ENCODE peak calls at places on chromosome 3, in five cellular contexts. C is HEK293T, L is activated T-cell treated with anti-CD3 and anti-CD28 coated beads for 24 hours, B is esophagus squamous epithelium, R is brain pericyte. G is an unnamed sample.

GRCh38 chr3:122493296-122493695 is 21.4 kb downstream of the KPNA1 start:
- DNase-seq in C (no peak), L (no peak), B (no peak), R (no peak), G (no peak)

GRCh38 chr3:65905648-65906211 is 133.0 kb downstream of the MAGI1 start:
- DNase-seq in C (no peak), L (no peak), B (no peak), R (no peak), G (no peak)

GRCh38 chr3:87997298-87997697 is 61.5 kb downstream of the CGGBP1 start:
- DNase-seq in C (no peak), L (peak), B (no peak), R (peak), G (no peak)

GRCh38 chr3:171168086-171168485 is 141.6 kb upstream of the SLC2A2 start:
- DNase-seq in C (peak), L (no peak), B (no peak), R (no peak), G (no peak)

GRCh38 chr3:196660381-196661166 is 21.1 kb downstream of the NRROS start:
- DNase-seq in C (no peak), L (no peak), B (no peak), R (no peak), G (no peak)

GRCh38 chr3:71589132-71589531 is 5.6 kb upstream of the FOXP1 start:
- DNase-seq in C (no peak), L (no peak), B (no peak), R (no peak), G (no peak)

GRCh38 chr3:141384157-141384556 is 15.9 kb downstream of the ZBTB38 start:
- DNase-seq in C (no peak), L (no peak), B (no peak), R (no peak), G (no peak)

GRCh38 chr3:38374221-38374620 is 27.6 kb downstream of the XYLB start:
- DNase-seq in C (no peak), L (peak), B (no peak), R (no peak), G (no peak)

GRCh38 chr3:123543950-123544349 is 40.9 kb downstream of the HACD2 start:
- DNase-seq in C (no peak), L (no peak), B (no peak), R (no peak), G (no peak)

GRCh38 chr3:23888617-23889228 is 28.1 kb downstream of the NKIRAS1 start:
- DNase-seq in C (no peak), L (no peak), B (no peak), R (no peak), G (no peak)

GRCh38 chr3:45453083-45453482 is 64.7 kb downstream of the LARS2 start:
- DNase-seq in C (no peak), L (no peak), B (no peak), R (no peak), G (no peak)

GRCh38 chr3:109278546-109278945 is 37.8 kb downstream of the DPPA2 start:
- DNase-seq in C (no peak), L (no peak), B (no peak), R (no peak), G (no peak)

GRCh38 chr3:25427155-25428002 is 684 bp upstream of the RARB start:
- DNase-seq in C (no peak), L (no peak), B (no peak), R (no peak), G (no peak)

GRCh38 chr3:178275793-178276192 is 260.4 kb upstream of the KCNMB2 start:
- DNase-seq in C (no peak), L (no peak), B (no peak), R (no peak), G (no peak)

GRCh38 chr3:69248394-69248793 is 126.0 kb upstream of the LMOD3 start:
- DNase-seq in C (no peak), L (no peak), B (no peak), R (no peak), G (no peak)

GRCh38 chr3:44104668-44105321 is 136.9 kb upstream of the TOPAZ1 start:
- DNase-seq in C (no peak), L (peak), B (no peak), R (no peak), G (no peak)

GRCh38 chr3:126985143-126985985 is 2.4 kb downstream of the PLXNA1 start:
- DNase-seq in C (no peak), L (no peak), B (no peak), R (no peak), G (no peak)

GRCh38 chr3:192482809-192483208 is 244.5 kb downstream of the FGF12 start:
- DNase-seq in C (no peak), L (no peak), B (no peak), R (no peak), G (no peak)

GRCh38 chr3:171351676-171352075 is 108.5 kb downstream of the TNIK start:
- DNase-seq in C (no peak), L (no peak), B (no peak), R (peak), G (no peak)

GRCh38 chr3:191301017-191301416 is 28.2 kb upstream of the CCDC50 start:
- DNase-seq in C (no peak), L (no peak), B (no peak), R (no peak), G (no peak)

GRCh38 chr3:136898549-136898948 is 36.5 kb downstream of the NCK1 start:
- DNase-seq in C (no peak), L (no peak), B (no peak), R (no peak), G (no peak)

GRCh38 chr3:144045766-144046165 is 74.1 kb downstream of the DIPK2A start:
- DNase-seq in C (no peak), L (no peak), B (no peak), R (no peak), G (no peak)

GRCh38 chr3:136818191-136818850 is 605 bp upstream of the SLC35G2 start:
- DNase-seq in C (peak), L (peak), B (no peak), R (no peak), G (peak)

GRCh38 chr3:12944849-12945248 is 103.5 kb upstream of the RPL32 start:
- DNase-seq in C (no peak), L (no peak), B (no peak), R (no peak), G (no peak)

GRCh38 chr3:11379238-11379823 is 107.1 kb downstream of the ATG7 start:
- DNase-seq in C (peak), L (no peak), B (no peak), R (peak), G (peak)

GRCh38 chr3:36944012-36944640 is 728 bp downstream of the TRANK1 start:
- DNase-seq in C (no peak), L (peak), B (no peak), R (peak), G (no peak)

GRCh38 chr3:124995460-124995994 is 60.3 kb downstream of the HEG1 start:
- DNase-seq in C (peak), L (peak), B (no peak), R (no peak), G (peak)

GRCh38 chr3:143329567-143330164 is 210.1 kb downstream of the CHST2 start:
- DNase-seq in C (no peak), L (no peak), B (no peak), R (no peak), G (no peak)

GRCh38 chr3:56878046-56878445 is 76.3 kb upstream of the ARHGEF3 start:
- DNase-seq in C (no peak), L (peak), B (no peak), R (no peak), G (no peak)

GRCh38 chr3:136751259-136752045 is 726 bp downstream of the STAG1 start:
- DNase-seq in C (peak), L (peak), B (peak), R (peak), G (peak)

GRCh38 chr3:106217745-106218144 is 348.9 kb upstream of the CBLB start:
- DNase-seq in C (no peak), L (no peak), B (no peak), R (no peak), G (no peak)

GRCh38 chr3:141331370-141332318 is 36.7 kb upstream of the ZBTB38 start:
- DNase-seq in C (peak), L (no peak), B (no peak), R (peak), G (peak)

GRCh38 chr3:151770941-151771340 is 37.2 kb downstream of the AADACL2 start:
- DNase-seq in C (peak), L (no peak), B (no peak), R (no peak), G (peak)